ENCODE peak calls at places on chromosomes 4 and X, in four cellular contexts. V, P, J and N are unnamed samples.
A peak's percentile ranks its signal among the peaks of the same experiment; 100 is the strongest.

GRCh38 chrX:10755477-10756334 is 135.3 kb upstream of the MID1 start:
- DNase-seq in V (peak; percentile 58), P (peak; percentile 89), J (no peak), N (no peak)

GRCh38 chr4:83387922-83388676 is 53.5 kb upstream of the HPSE start:
- DNase-seq in V (no peak), P (no peak), J (no peak), N (no peak)

GRCh38 chr4:111618908-111619307 is 526.3 kb upstream of the FAM241A start:
- DNase-seq in V (peak; percentile 10), P (peak; percentile 65), J (no peak), N (no peak)

GRCh38 chr4:112968456-112969159 is 80.8 kb upstream of the ANK2 start:
- DNase-seq in V (no peak), P (no peak), J (no peak), N (no peak)

GRCh38 chr4:4260185-4260751 is 12.2 kb upstream of the TMEM128 start:
- DNase-seq in V (peak; percentile 50), P (peak; percentile 36), J (no peak), N (no peak)

GRCh38 chr4:5921981-5922380 is 29.1 kb upstream of the CRMP1 start:
- DNase-seq in V (no peak), P (no peak), J (no peak), N (no peak)

GRCh38 chr4:150005537-150005936 is 72.7 kb upstream of the DCLK2 start:
- DNase-seq in V (no peak), P (no peak), J (no peak), N (no peak)

GRCh38 chr4:36285784-36286480 is 4.5 kb downstream of the DTHD1 start:
- DNase-seq in V (no peak), P (no peak), J (no peak), N (peak; percentile 39)

GRCh38 chrX:11341274-11342256 is 48.4 kb downstream of the AMELX start:
- DNase-seq in V (peak; percentile 89), P (peak; percentile 79), J (peak; percentile 82), N (no peak)

GRCh38 chr4:111263836-111264235 is 641.0 kb upstream of the PITX2 start:
- DNase-seq in V (no peak), P (no peak), J (no peak), N (no peak)

GRCh38 chrX:13827693-13828092 is 10.8 kb upstream of the GPM6B start:
- DNase-seq in V (no peak), P (no peak), J (no peak), N (no peak)

GRCh38 chrX:15718283-15718970 is 19.6 kb upstream of the CA5B start:
- DNase-seq in V (no peak), P (no peak), J (no peak), N (no peak)

GRCh38 chrX:9562851-9563250 is 98.0 kb downstream of the TBL1X start:
- DNase-seq in V (no peak), P (peak; percentile 90), J (no peak), N (no peak)

GRCh38 chr4:6658635-6659075 is 18.2 kb downstream of the MRFAP1 start:
- DNase-seq in V (peak; percentile 31), P (no peak), J (no peak), N (peak; percentile 60)

GRCh38 chrX:153768311-153769157 is 4.5 kb downstream of the PLXNB3 start:
- DNase-seq in V (no peak), P (no peak), J (no peak), N (no peak)

GRCh38 chr4:37717575-37717974 is 31.4 kb upstream of the RELL1 start:
- DNase-seq in V (no peak), P (peak; percentile 63), J (no peak), N (no peak)

GRCh38 chr4:100738388-100739165 is 220.8 kb upstream of the EMCN start:
- DNase-seq in V (peak; percentile 79), P (peak; percentile 96), J (peak; percentile 58), N (no peak)

GRCh38 chrX:78074088-78074487 is 30.0 kb upstream of the PGK1 start:
- DNase-seq in V (no peak), P (no peak), J (no peak), N (no peak)

GRCh38 chr4:65502151-65502691 is 168.1 kb downstream of the EPHA5 start:
- DNase-seq in V (peak; percentile 26), P (peak; percentile 92), J (no peak), N (no peak)

GRCh38 chr4:104896623-104897296 is 249.9 kb upstream of the TET2 start:
- DNase-seq in V (no peak), P (peak; percentile 26), J (no peak), N (peak; percentile 33)

GRCh38 chr4:6277139-6277802 is 7.6 kb downstream of the WFS1 start:
- DNase-seq in V (no peak), P (no peak), J (peak; percentile 65), N (no peak)

GRCh38 chr4:169295822-169296221 is 25.1 kb upstream of the SH3RF1 start:
- DNase-seq in V (no peak), P (no peak), J (no peak), N (no peak)

GRCh38 chrX:153631931-153632611 is 14.9 kb upstream of the DUSP9 start:
- DNase-seq in V (no peak), P (no peak), J (peak; percentile 34), N (no peak)

GRCh38 chrX:71493111-71493613 is 39.7 kb upstream of the OGT start:
- DNase-seq in V (peak; percentile 2), P (no peak), J (peak; percentile 75), N (no peak)

GRCh38 chr4:68076194-68076593 is 53.5 kb downstream of the TMPRSS11F start:
- DNase-seq in V (no peak), P (no peak), J (no peak), N (no peak)

GRCh38 chr4:145130130-145130529 is 32.0 kb downstream of the ABCE1 start:
- DNase-seq in V (peak; percentile 12), P (no peak), J (no peak), N (no peak)

GRCh38 chr4:5780831-5781480 is 70.0 kb downstream of the EVC start:
- DNase-seq in V (no peak), P (peak; percentile 40), J (peak; percentile 37), N (no peak)

GRCh38 chr4:121229993-121230392 is 65.9 kb upstream of the TNIP3 start:
- DNase-seq in V (no peak), P (no peak), J (no peak), N (no peak)

GRCh38 chrX:155534800-155535199 is 76.4 kb upstream of the F8A3 start:
- DNase-seq in V (no peak), P (no peak), J (no peak), N (no peak)
- TF ChIP-seq CTCF in V (no peak), P (no peak), J (no peak), N (no peak)

GRCh38 chr4:89954906-89955305 is 60.3 kb downstream of the MMRN1 start:
- DNase-seq in V (no peak), P (no peak), J (no peak), N (no peak)

GRCh38 chr4:89952458-89952857 is 57.8 kb downstream of the MMRN1 start:
- DNase-seq in V (no peak), P (no peak), J (no peak), N (no peak)

DNA sequence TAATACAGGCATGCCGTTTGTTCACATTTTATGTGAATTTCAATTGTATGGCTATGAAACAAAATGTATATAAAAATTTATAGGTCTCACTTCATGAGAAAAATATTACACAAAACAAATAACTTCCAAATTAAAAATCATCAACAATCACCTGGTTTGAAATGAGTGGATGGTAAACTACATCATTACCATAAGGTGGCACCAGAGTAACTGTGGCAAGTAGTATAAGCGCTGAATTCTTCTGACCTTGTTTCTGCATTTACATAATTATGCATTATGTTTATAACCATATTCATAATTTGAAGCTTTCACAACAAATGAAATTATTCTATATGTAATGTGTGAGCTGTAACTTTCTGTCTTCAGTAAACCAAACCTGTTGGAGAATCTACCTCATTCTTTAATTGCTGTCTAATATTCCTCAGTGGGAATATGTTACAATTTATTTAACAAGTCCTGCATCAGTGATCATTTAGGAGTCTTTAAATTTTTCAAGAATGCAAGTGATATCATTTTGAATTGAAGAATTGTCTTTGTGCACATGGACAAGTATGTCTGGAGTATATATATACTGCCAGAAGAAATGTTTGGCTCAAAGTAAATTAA is 55.2 kb downstream of the MMRN1 start:
- DNase-seq in V (no peak), P (no peak), J (no peak), N (no peak)
- TF ChIP-seq CTCF in V (no peak), P (no peak), J (no peak), N (no peak)

GRCh38 chr4:15956179-15956850 is 6.7 kb downstream of the FGFBP2 start:
- DNase-seq in V (peak; percentile 69), P (peak; percentile 23), J (peak; percentile 73), N (peak; percentile 75)
- TF ChIP-seq CTCF in V (peak; percentile 84), P (peak; percentile 98), J (peak; percentile 53), N (peak; percentile 86)

DNA sequence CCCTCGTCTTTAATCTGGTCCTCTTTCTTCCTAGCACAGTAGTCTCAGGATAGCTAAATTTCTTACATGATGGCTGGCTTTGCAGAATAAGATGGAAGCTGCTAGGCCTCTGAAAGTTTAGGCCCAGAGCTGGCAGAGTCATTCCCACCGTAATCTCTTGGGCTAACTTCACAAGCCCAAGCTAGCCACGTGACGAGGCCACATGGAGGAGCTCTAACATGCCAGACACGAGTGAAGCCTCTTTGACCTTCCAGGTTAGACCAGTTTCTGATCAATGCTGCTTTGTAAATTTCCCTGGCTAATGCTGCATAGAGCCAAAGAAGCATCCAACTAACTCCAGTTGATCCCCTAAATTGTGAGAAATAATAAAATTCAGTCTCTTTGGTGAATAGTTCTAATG is 9.5 kb upstream of the CENPE start:
- DNase-seq in V (no peak), P (no peak), J (no peak), N (no peak)
- TF ChIP-seq CTCF in V (no peak), P (no peak), J (no peak), N (no peak)